ENCODE peak calls at places on chromosomes 5 and 9, in five cellular contexts. D is astrocyte of the cerebellum, S is PC-3, X is cardiac fibroblast, C is AG10803. Q is an unnamed sample.
A peak's percentile ranks its signal among the peaks of the same experiment; 100 is the strongest.

GRCh38 chr9:96619491-96620154 is at the start of gene CDC14B:
- DNase-seq in S (peak; percentile 86), D (peak; percentile 62), X (peak; percentile 88), C (peak; percentile 75), Q (peak; percentile 91)

GRCh38 chr9:109297899-109298298 is 23.0 kb downstream of the EPB41L4B start:
- DNase-seq in X (peak; percentile 34), D (peak; percentile 80), S (peak; percentile 84), C (peak; percentile 85), Q (peak; percentile 29)

GRCh38 chr5:11504794-11505193 is 399.5 kb downstream of the CTNND2 start:
- DNase-seq in D (no peak), S (peak; percentile 48), X (no peak), C (no peak), Q (no peak)

GRCh38 chr9:12628546-12628945 is 64.6 kb upstream of the TYRP1 start:
- DNase-seq in X (no peak), C (no peak), S (peak; percentile 58), D (no peak), Q (no peak)

GRCh38 chr5:27472875-27473274 is 434.5 kb upstream of the CDH9 start:
- DNase-seq in S (no peak), D (no peak), X (peak; percentile 2), C (peak; percentile 4), Q (no peak)

GRCh38 chr5:180950291-180950949 is 38.2 kb upstream of the BTNL3 start:
- DNase-seq in X (no peak), D (no peak), S (peak; percentile 91), C (peak; percentile 5), Q (no peak)

GRCh38 chr5:26569241-26569928 is 469.0 kb downstream of the CDH9 start:
- DNase-seq in D (no peak), S (no peak), C (no peak), X (no peak), Q (no peak)

GRCh38 chr5:180208435-180209081 is 453 bp downstream of the RASGEF1C start:
- DNase-seq in C (no peak), X (peak; percentile 11), D (no peak), S (peak; percentile 6), Q (no peak)

GRCh38 chr5:126234563-126235195 is 188.5 kb upstream of the GRAMD2B start:
- DNase-seq in C (peak; percentile 17), D (peak; percentile 5), X (peak; percentile 32), S (peak; percentile 60), Q (peak; percentile 24)

GRCh38 chr9:76458903-76459690 is at the start of gene GCNT1:
- DNase-seq in X (peak; percentile 85), C (peak; percentile 71), S (peak; percentile 83), D (peak; percentile 49), Q (peak; percentile 79)
- TF ChIP-seq CTCF in X (peak; percentile 24), C (peak; percentile 44), S (peak; percentile 46), D (peak; percentile 53), Q (peak; percentile 26)

DNA sequence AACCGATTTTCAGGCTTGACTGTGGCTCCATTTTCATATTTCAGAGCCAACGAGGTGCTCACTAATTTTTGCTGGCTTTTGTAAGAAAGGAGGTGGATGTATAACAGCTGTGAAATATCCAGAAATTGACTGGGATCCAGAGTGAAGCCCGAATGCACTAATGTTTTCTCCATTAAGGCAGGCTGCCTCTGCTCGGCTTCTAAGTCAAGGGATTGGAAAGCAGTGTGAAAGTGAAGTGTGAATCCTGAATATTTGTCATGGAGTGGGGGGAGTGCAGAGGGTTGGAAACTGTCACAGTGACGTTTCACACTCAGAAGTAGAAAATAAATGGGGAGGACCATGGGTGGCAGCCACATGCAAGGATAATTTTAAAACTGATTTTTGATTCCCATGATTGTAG is 237.4 kb downstream of the GOLPH3 start:
- DNase-seq in S (no peak), C (no peak), D (no peak), X (peak; percentile 14), Q (no peak)
- H3K4me3 ChIP-seq in S (no peak overlapping the region), C (no peak overlapping the region), D (no peak overlapping the region), X (no peak overlapping the region), Q (no peak overlapping the region)

GRCh38 chr5:78576376-78576775 is 72.2 kb downstream of the LHFPL2 start:
- DNase-seq in D (no peak), S (no peak), C (no peak), X (no peak), Q (no peak)
- TF ChIP-seq CTCF in D (no peak), S (no peak), C (no peak), X (no peak), Q (no peak)

GRCh38 chr5:59039003-59039295 is 456.1 kb downstream of the RAB3C start:
- DNase-seq in C (no peak), X (no peak), D (no peak), S (no peak), Q (no peak)

GRCh38 chr5:59037041-59037440 is 454.2 kb downstream of the RAB3C start:
- DNase-seq in S (no peak), X (no peak), C (no peak), D (no peak), Q (no peak)

GRCh38 chr5:59038169-59039002 is 455.5 kb downstream of the RAB3C start:
- DNase-seq in D (no peak), S (no peak), X (peak; percentile 40), C (peak; percentile 14), Q (no peak)

GRCh38 chr5:59036274-59036961 is 453.5 kb downstream of the RAB3C start:
- DNase-seq in D (peak; percentile 68), S (peak; percentile 86), C (peak; percentile 97), X (peak; percentile 94), Q (peak; percentile 96)

GRCh38 chr5:59037453-59038168 is 454.7 kb downstream of the RAB3C start:
- DNase-seq in D (no peak), X (peak; percentile 27), C (no peak), S (no peak), Q (no peak)
- H3K4me3 ChIP-seq in D (peak overlapping the region; percentile 59), X (peak overlapping the region; percentile 82), C (peak overlapping the region; percentile 75), S (peak overlapping the region; percentile 32), Q (peak overlapping the region; percentile 61)

GRCh38 chr5:139658501-139658927 is 10.4 kb downstream of the CXXC5 start:
- DNase-seq in S (no peak), D (no peak), X (peak; percentile 72), C (peak; percentile 67), Q (no peak)
- TF ChIP-seq CTCF in S (no peak), D (peak; percentile 17), X (peak; percentile 14), C (peak; percentile 22), Q (no peak)

Q was measured in fibroblast of pulmonary artery.